ENCODE peak calls at places on chromosomes 16 and 17, in seven cellular contexts. Z is NCI-H748 treated with DMSO at 0.1 percent for 48 hours, N is GM03348, X is AG10803, J is HEK293T, R is posterior cingulate gyrus, W is AG20443. E is an unnamed sample.

GRCh38 chr16:85601730-85602401 is 11.3 kb upstream of the GSE1 start:
- DNase-seq in Z (no peak), N (no peak), X (no peak), R (no peak), J (no peak), W (peak), E (no peak)

GRCh38 chr16:79334127-79334526 is 266.4 kb downstream of the MAF start:
- DNase-seq in N (no peak), X (no peak), Z (no peak), R (no peak), J (peak), W (no peak), E (peak)

GRCh38 chr16:6081320-6081976 is 983.9 kb upstream of the EEF2KMT start:
- DNase-seq in J (peak), Z (peak), R (peak), X (no peak), N (peak), W (no peak), E (peak)

GRCh38 chr17:64406321-64407200 is 15.9 kb upstream of the PECAM1 start:
- DNase-seq in Z (no peak), N (no peak), J (no peak), R (no peak), W (no peak), X (no peak), E (peak)

GRCh38 chr16:57815987-57816745 is 13.9 kb upstream of the KIFC3 start:
- DNase-seq in J (no peak), Z (no peak), W (peak), N (peak), R (peak), X (peak), E (peak)

GRCh38 chr17:44830359-44831269 is 527 bp upstream of the GJC1 start:
- DNase-seq in N (peak), X (peak), W (peak), Z (no peak), R (peak), J (peak), E (peak)

GRCh38 chr17:77618731-77619130 is 339.8 kb upstream of the TNRC6C start:
- DNase-seq in Z (no peak), N (no peak), J (no peak), X (no peak), W (no peak), R (no peak), E (no peak)

GRCh38 chr16:18846416-18846815 is 45.1 kb upstream of the ARL6IP1 start:
- DNase-seq in X (no peak), N (no peak), J (no peak), W (no peak), R (no peak), Z (no peak), E (no peak)

GRCh38 chr16:77974883-77975282 is 47.5 kb upstream of the CLEC3A start:
- DNase-seq in W (no peak), X (no peak), Z (no peak), N (no peak), J (peak), R (no peak), E (peak)

GRCh38 chr16:50273888-50274770 is 7.8 kb downstream of the ADCY7 start:
- DNase-seq in R (no peak), X (no peak), W (no peak), J (no peak), Z (no peak), N (no peak), E (no peak)

GRCh38 chr17:81082177-81083073 is 47.5 kb downstream of the BAIAP2 start:
- DNase-seq in R (no peak), W (no peak), Z (no peak), J (no peak), N (no peak), X (no peak), E (no peak)

GRCh38 chr16:11126389-11127072 is 129.5 kb downstream of the SOCS1 start:
- DNase-seq in X (no peak), J (no peak), Z (no peak), R (no peak), W (no peak), N (no peak), E (no peak)

GRCh38 chr17:82134101-82134500 is 36.1 kb upstream of the FASN start:
- DNase-seq in X (peak), R (no peak), N (no peak), J (no peak), Z (no peak), W (no peak), E (no peak)

GRCh38 chr16:2447920-2448583 is 11.9 kb upstream of the TEDC2 start:
- DNase-seq in R (no peak), N (no peak), J (no peak), X (peak), W (no peak), Z (no peak), E (no peak)

GRCh38 chr16:50489187-50489586 is 59.0 kb upstream of the NKD1 start:
- DNase-seq in N (no peak), Z (no peak), J (no peak), X (no peak), W (peak), R (no peak), E (no peak)

GRCh38 chr16:57700801-57701551 is 6.4 kb downstream of the DRC7 start:
- DNase-seq in J (no peak), N (no peak), R (no peak), X (no peak), W (no peak), Z (no peak), E (no peak)

GRCh38 chr17:50064253-50064991 is 8.5 kb downstream of the ITGA3 start:
- DNase-seq in X (peak), N (peak), J (no peak), Z (no peak), R (peak), W (peak), E (no peak)

GRCh38 chr17:10799407-10799806 is 4.5 kb downstream of the TMEM238L start:
- DNase-seq in X (no peak), W (no peak), R (no peak), N (no peak), J (no peak), Z (no peak), E (no peak)

GRCh38 chr17:19331553-19332245 is 30.8 kb downstream of the B9D1 start:
- DNase-seq in R (no peak), J (no peak), N (no peak), Z (no peak), X (no peak), W (no peak), E (no peak)

GRCh38 chr16:85252461-85252860 is 140.2 kb upstream of the CIBAR2 start:
- DNase-seq in X (no peak), R (no peak), Z (no peak), N (no peak), W (no peak), J (no peak), E (no peak)

GRCh38 chr16:58639836-58640235 is 10.2 kb upstream of the CNOT1 start:
- DNase-seq in X (no peak), J (no peak), R (no peak), N (no peak), W (no peak), Z (no peak), E (no peak)

GRCh38 chr16:89711601-89712475 is 8.9 kb downstream of the VPS9D1 start:
- DNase-seq in Z (no peak), R (no peak), W (peak), X (no peak), J (peak), N (peak), E (peak)

GRCh38 chr17:17738901-17739300 is 57.6 kb downstream of the RAI1 start:
- DNase-seq in W (no peak), R (no peak), X (no peak), Z (no peak), N (no peak), J (no peak), E (no peak)

GRCh38 chr17:70059076-70059475 is 15.9 kb upstream of the KCNJ16 start:
- DNase-seq in N (no peak), W (no peak), Z (no peak), X (no peak), J (no peak), R (no peak), E (no peak)

GRCh38 chr17:1362065-1362848 is 37.8 kb downstream of the YWHAE start:
- DNase-seq in Z (no peak), R (peak), J (no peak), X (no peak), W (no peak), N (no peak), E (no peak)

E was measured in WTC11.